ENCODE peak calls at places on chromosomes 12 and 14, in four cellular contexts. One of them, this sample, is unnamed.

GRCh38 chr12:98438826-98439225 is 76.6 kb upstream of the TMPO start:
- DNase-seq in pancreas: no peak
- DNase-seq in fibroblast of the aortic adventitia: no peak
- DNase-seq in kidney epithelial cell: no peak
- DNase-seq in this sample: no peak

GRCh38 chr12:25840678-25841077 is 117.8 kb upstream of the RASSF8 start:
- DNase-seq in pancreas: no peak
- DNase-seq in fibroblast of the aortic adventitia: peak; percentile 49
- DNase-seq in kidney epithelial cell: no peak
- DNase-seq in this sample: peak; percentile 90

GRCh38 chr12:26699237-26699636 is 133.8 kb downstream of the ITPR2 start:
- DNase-seq in pancreas: no peak
- DNase-seq in fibroblast of the aortic adventitia: no peak
- DNase-seq in kidney epithelial cell: no peak
- DNase-seq in this sample: peak; percentile 85

GRCh38 chr14:92551066-92551841 is 37.7 kb downstream of the RIN3 start:
- DNase-seq in pancreas: no peak
- DNase-seq in fibroblast of the aortic adventitia: no peak
- DNase-seq in kidney epithelial cell: no peak
- DNase-seq in this sample: no peak

GRCh38 chr12:78683031-78683430 is 181.5 kb upstream of the SYT1 start:
- DNase-seq in pancreas: no peak
- DNase-seq in fibroblast of the aortic adventitia: peak; percentile 76
- DNase-seq in kidney epithelial cell: no peak
- DNase-seq in this sample: no peak

GRCh38 chr12:54229624-54230212 is 40.9 kb upstream of the SMUG1 start:
- DNase-seq in pancreas: no peak
- DNase-seq in fibroblast of the aortic adventitia: peak; percentile 99
- DNase-seq in kidney epithelial cell: peak; percentile 96
- DNase-seq in this sample: peak; percentile 91

GRCh38 chr12:111160350-111161142 is 208.3 kb downstream of the PHETA1 start:
- DNase-seq in pancreas: no peak
- DNase-seq in fibroblast of the aortic adventitia: no peak
- DNase-seq in kidney epithelial cell: no peak
- DNase-seq in this sample: no peak

GRCh38 chr14:49898485-49898884 is 5.6 kb downstream of the ARF6 start:
- DNase-seq in pancreas: no peak
- DNase-seq in fibroblast of the aortic adventitia: no peak
- DNase-seq in kidney epithelial cell: no peak
- DNase-seq in this sample: no peak

GRCh38 chr12:56753566-56753965 is 1.4 kb upstream of the PRIM1 start:
- DNase-seq in pancreas: no peak
- DNase-seq in fibroblast of the aortic adventitia: no peak
- DNase-seq in kidney epithelial cell: no peak
- DNase-seq in this sample: no peak

GRCh38 chr12:68350753-68351152 is 18.6 kb upstream of the MDM1 start:
- DNase-seq in pancreas: no peak
- DNase-seq in fibroblast of the aortic adventitia: peak; percentile 68
- DNase-seq in kidney epithelial cell: no peak
- DNase-seq in this sample: peak; percentile 63

GRCh38 chr12:79125358-79125757 is 260.8 kb downstream of the SYT1 start:
- DNase-seq in pancreas: no peak
- DNase-seq in fibroblast of the aortic adventitia: no peak
- DNase-seq in kidney epithelial cell: no peak
- DNase-seq in this sample: no peak

GRCh38 chr12:45425426-45425825 is 209.5 kb downstream of the ANO6 start:
- DNase-seq in pancreas: no peak
- DNase-seq in fibroblast of the aortic adventitia: peak; percentile 54
- DNase-seq in kidney epithelial cell: no peak
- DNase-seq in this sample: no peak

GRCh38 chr14:51581017-51581881 is 70.5 kb upstream of the FRMD6 start:
- DNase-seq in pancreas: no peak
- DNase-seq in fibroblast of the aortic adventitia: peak; percentile 93
- DNase-seq in kidney epithelial cell: peak; percentile 39
- DNase-seq in this sample: peak; percentile 84

GRCh38 chr12:20463920-20464524 is 95.7 kb downstream of the PDE3A start:
- DNase-seq in pancreas: no peak
- DNase-seq in fibroblast of the aortic adventitia: peak; percentile 52
- DNase-seq in kidney epithelial cell: no peak
- DNase-seq in this sample: peak; percentile 49

GRCh38 chr14:56814468-56815074 is 4.3 kb upstream of the OTX2 start:
- DNase-seq in pancreas: no peak
- DNase-seq in fibroblast of the aortic adventitia: no peak
- DNase-seq in kidney epithelial cell: no peak
- DNase-seq in this sample: no peak

GRCh38 chr12:88538250-88538649 is 42.0 kb downstream of the KITLG start:
- DNase-seq in pancreas: no peak
- DNase-seq in fibroblast of the aortic adventitia: peak; percentile 48
- DNase-seq in kidney epithelial cell: no peak
- DNase-seq in this sample: no peak

GRCh38 chr14:55838529-55839052 is 258.6 kb downstream of the KTN1 start:
- DNase-seq in pancreas: no peak
- DNase-seq in fibroblast of the aortic adventitia: no peak
- DNase-seq in kidney epithelial cell: no peak
- DNase-seq in this sample: no peak

GRCh38 chr12:118397693-118398440 is 21.5 kb downstream of the SUDS3 start:
- DNase-seq in pancreas: no peak
- DNase-seq in fibroblast of the aortic adventitia: no peak
- DNase-seq in kidney epithelial cell: no peak
- DNase-seq in this sample: peak; percentile 33

GRCh38 chr14:53517276-53517960 is 364.3 kb upstream of the DDHD1 start:
- DNase-seq in pancreas: no peak
- DNase-seq in fibroblast of the aortic adventitia: peak; percentile 13
- DNase-seq in kidney epithelial cell: no peak
- DNase-seq in this sample: no peak

GRCh38 chr14:65286443-65286842 is 126.1 kb upstream of the FUT8 start:
- DNase-seq in pancreas: no peak
- DNase-seq in fibroblast of the aortic adventitia: no peak
- DNase-seq in kidney epithelial cell: no peak
- DNase-seq in this sample: no peak
- TF ChIP-seq CTCF in pancreas: no peak
- TF ChIP-seq CTCF in fibroblast of the aortic adventitia: peak; percentile 18
- TF ChIP-seq CTCF in kidney epithelial cell: no peak
- TF ChIP-seq CTCF in this sample: peak; percentile 4

GRCh38 chr12:9848899-9849298 is 20.3 kb downstream of the CLEC2B start:
- DNase-seq in pancreas: no peak
- DNase-seq in fibroblast of the aortic adventitia: no peak
- DNase-seq in kidney epithelial cell: no peak
- DNase-seq in this sample: no peak
- H3K4me3 ChIP-seq in pancreas: no peak overlapping the region
- H3K4me3 ChIP-seq in fibroblast of the aortic adventitia: no peak overlapping the region
- H3K4me3 ChIP-seq in kidney epithelial cell: no peak overlapping the region
- H3K4me3 ChIP-seq in this sample: no peak overlapping the region

GRCh38 chr12:84694111-84694510 is 218.5 kb downstream of the SLC6A15 start:
- DNase-seq in pancreas: no peak
- DNase-seq in fibroblast of the aortic adventitia: peak; percentile 55
- DNase-seq in kidney epithelial cell: no peak
- DNase-seq in this sample: no peak

GRCh38 chr12:84698576-84699333 is 213.8 kb downstream of the SLC6A15 start:
- DNase-seq in pancreas: no peak
- DNase-seq in fibroblast of the aortic adventitia: no peak
- DNase-seq in kidney epithelial cell: no peak
- DNase-seq in this sample: no peak

GRCh38 chr12:84697141-84697540 is 215.5 kb downstream of the SLC6A15 start:
- DNase-seq in pancreas: no peak
- DNase-seq in fibroblast of the aortic adventitia: peak; percentile 12
- DNase-seq in kidney epithelial cell: no peak
- DNase-seq in this sample: no peak

GRCh38 chr12:84701041-84701440 is 211.6 kb downstream of the SLC6A15 start:
- DNase-seq in pancreas: no peak
- DNase-seq in fibroblast of the aortic adventitia: no peak
- DNase-seq in kidney epithelial cell: no peak
- DNase-seq in this sample: no peak

DNA sequence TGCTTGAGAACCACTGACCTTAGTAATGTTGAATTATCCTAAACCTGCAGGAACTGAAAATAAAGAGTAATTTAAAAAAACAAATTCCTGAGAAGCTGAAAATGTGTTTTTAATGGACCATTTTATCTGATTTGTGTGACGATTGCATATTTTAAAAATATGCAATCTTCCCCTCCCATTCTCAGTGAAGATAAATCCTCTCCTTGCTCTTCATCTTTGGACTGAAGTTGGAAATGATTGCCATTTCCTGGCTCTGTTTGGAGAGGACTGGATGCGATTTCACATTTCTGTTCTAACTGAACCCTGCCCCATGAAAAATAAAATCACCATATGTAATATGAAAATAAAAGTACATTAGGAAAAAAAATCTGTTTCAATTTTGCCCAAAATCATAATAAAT is 216.3 kb downstream of the SLC6A15 start:
- DNase-seq in pancreas: no peak
- DNase-seq in fibroblast of the aortic adventitia: peak; percentile 39
- DNase-seq in kidney epithelial cell: no peak
- DNase-seq in this sample: no peak
- TF ChIP-seq CTCF in pancreas: no peak
- TF ChIP-seq CTCF in fibroblast of the aortic adventitia: no peak
- TF ChIP-seq CTCF in kidney epithelial cell: no peak
- TF ChIP-seq CTCF in this sample: no peak

GRCh38 chr12:4829161-4829792 is 80.4 kb upstream of the KCNA1 start:
- DNase-seq in pancreas: no peak
- DNase-seq in fibroblast of the aortic adventitia: no peak
- DNase-seq in kidney epithelial cell: no peak
- DNase-seq in this sample: no peak
- H3K4me3 ChIP-seq in pancreas: no peak overlapping the region
- H3K4me3 ChIP-seq in fibroblast of the aortic adventitia: no peak overlapping the region
- H3K4me3 ChIP-seq in kidney epithelial cell: no peak overlapping the region
- H3K4me3 ChIP-seq in this sample: no peak overlapping the region

GRCh38 chr14:32364941-32365340 is 35.8 kb downstream of the AKAP6 start:
- DNase-seq in pancreas: no peak
- DNase-seq in fibroblast of the aortic adventitia: no peak
- DNase-seq in kidney epithelial cell: peak; percentile 23
- DNase-seq in this sample: no peak

GRCh38 chr14:32367501-32367900 is 38.4 kb downstream of the AKAP6 start:
- DNase-seq in pancreas: no peak
- DNase-seq in fibroblast of the aortic adventitia: peak; percentile 47
- DNase-seq in kidney epithelial cell: no peak
- DNase-seq in this sample: peak; percentile 63

GRCh38 chr14:32366995-32367394 is 37.9 kb downstream of the AKAP6 start:
- DNase-seq in pancreas: no peak
- DNase-seq in fibroblast of the aortic adventitia: peak; percentile 61
- DNase-seq in kidney epithelial cell: no peak
- DNase-seq in this sample: peak; percentile 86

GRCh38 chr14:32368107-32368506 is 39.0 kb downstream of the AKAP6 start:
- DNase-seq in pancreas: no peak
- DNase-seq in fibroblast of the aortic adventitia: no peak
- DNase-seq in kidney epithelial cell: no peak
- DNase-seq in this sample: no peak

GRCh38 chr14:32366256-32366655 is 37.2 kb downstream of the AKAP6 start:
- DNase-seq in pancreas: no peak
- DNase-seq in fibroblast of the aortic adventitia: peak; percentile 67
- DNase-seq in kidney epithelial cell: no peak
- DNase-seq in this sample: peak; percentile 55
- TF ChIP-seq CTCF in pancreas: no peak
- TF ChIP-seq CTCF in fibroblast of the aortic adventitia: peak; percentile 12
- TF ChIP-seq CTCF in kidney epithelial cell: peak; percentile 29
- TF ChIP-seq CTCF in this sample: peak; percentile 47

DNA sequence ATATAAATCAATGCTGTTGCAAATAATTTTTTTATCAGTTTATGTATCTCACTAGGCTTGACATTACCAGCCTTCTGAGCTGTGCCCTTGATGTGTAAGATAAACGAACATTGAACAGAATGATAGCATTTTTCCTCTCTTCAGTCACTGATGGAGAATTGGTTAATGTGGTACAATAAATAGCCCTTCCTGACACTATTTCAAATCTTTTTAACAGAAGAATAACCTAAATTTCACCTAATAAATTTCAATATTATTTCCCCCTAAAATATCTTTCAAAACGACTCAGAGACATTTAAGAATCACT is 2.2 kb upstream of the ATP2B1 start:
- DNase-seq in pancreas: no peak
- DNase-seq in fibroblast of the aortic adventitia: no peak
- DNase-seq in kidney epithelial cell: no peak
- DNase-seq in this sample: no peak
- H3K4me3 ChIP-seq in pancreas: peak overlapping the region; percentile 81
- H3K4me3 ChIP-seq in fibroblast of the aortic adventitia: peak overlapping the region; percentile 87
- H3K4me3 ChIP-seq in kidney epithelial cell: no peak overlapping the region
- H3K4me3 ChIP-seq in this sample: no peak overlapping the region

DNA sequence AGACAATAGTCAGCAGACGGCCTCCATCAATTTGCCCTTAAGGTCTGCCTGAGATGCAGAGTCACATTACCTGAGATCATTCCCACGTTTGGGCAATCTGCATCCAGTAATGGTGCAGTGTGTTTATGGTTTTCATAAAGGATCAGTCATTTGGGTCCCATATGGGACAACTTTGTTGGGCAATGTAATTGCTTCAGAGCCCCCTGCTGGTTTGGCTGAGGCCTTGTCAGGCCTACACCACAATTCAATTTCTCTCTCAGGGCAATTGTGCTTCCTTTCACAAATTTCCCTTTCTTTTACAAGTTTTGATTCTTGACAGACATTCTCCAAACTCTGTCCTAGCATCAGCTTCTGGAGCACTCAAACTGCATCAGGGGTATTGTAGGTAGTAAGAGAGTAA is 191.2 kb upstream of the SSTR1 start:
- DNase-seq in pancreas: peak; percentile 9
- DNase-seq in fibroblast of the aortic adventitia: no peak
- DNase-seq in kidney epithelial cell: no peak
- DNase-seq in this sample: no peak
- TF ChIP-seq CTCF in pancreas: no peak
- TF ChIP-seq CTCF in fibroblast of the aortic adventitia: no peak
- TF ChIP-seq CTCF in kidney epithelial cell: peak; percentile 33
- TF ChIP-seq CTCF in this sample: peak; percentile 23

This sample was measured in cardiac fibroblast.